ENCODE peak calls at places on chromosomes 3 and 15, in six cellular contexts. Y is suprapubic skin; O is caudate nucleus; T is ELR; Q is stimulated activated CD8-positive, alpha-beta memory T cell treated with anti-CD3 and anti-CD28 coated beads, Interleukin-12 subunit alpha, Interleukin-12 subunit beta, amount 100 ng/mL, for 4 hours; I is H9. P is an unnamed sample.

GRCh38 chr3:150545419-150546225 is 674 bp downstream of the SERP1 start:
- DNase-seq in Y (no peak), O (peak; percentile 27), T (peak; percentile 22), Q (no peak), I (no peak), P (no peak)

GRCh38 chr3:101189786-101190185 is 130.6 kb downstream of the IMPG2 start:
- DNase-seq in Y (no peak), O (no peak), T (peak; percentile 71), Q (no peak), I (no peak), P (no peak)

GRCh38 chr15:47718474-47719440 is 1.5 kb downstream of the SEMA6D start:
- DNase-seq in Y (no peak), O (peak; percentile 48), T (peak; percentile 52), Q (no peak), I (no peak), P (no peak)

GRCh38 chr15:41949400-41950126 is 22.8 kb downstream of the EHD4 start:
- DNase-seq in Y (peak; percentile 43), O (no peak), T (no peak), Q (no peak), I (no peak), P (no peak)

GRCh38 chr3:52331906-52332305 is 15.8 kb downstream of the DNAH1 start:
- DNase-seq in Y (no peak), O (no peak), T (no peak), Q (no peak), I (no peak), P (no peak)

GRCh38 chr3:56130036-56130435 is 338.2 kb downstream of the ERC2 start:
- DNase-seq in Y (no peak), O (no peak), T (no peak), Q (no peak), I (no peak), P (no peak)

GRCh38 chr3:117811797-117812196 is 1102.2 kb downstream of the TUSC7 start:
- DNase-seq in Y (no peak), O (no peak), T (no peak), Q (no peak), I (no peak), P (no peak)

GRCh38 chr15:41066516-41066915 is 49.6 kb downstream of the INO80 start:
- DNase-seq in Y (no peak), O (no peak), T (no peak), Q (no peak), I (no peak), P (no peak)

GRCh38 chr3:69178100-69178499 is 55.7 kb upstream of the LMOD3 start:
- DNase-seq in Y (no peak), O (no peak), T (no peak), Q (no peak), I (no peak), P (no peak)

GRCh38 chr15:76994001-76994400 is 925 bp upstream of the PSTPIP1 start:
- DNase-seq in Y (peak; percentile 60), O (no peak), T (peak; percentile 16), Q (no peak), I (no peak), P (no peak)

GRCh38 chr3:75906555-75907112 is 121.3 kb upstream of the ZNF717 start:
- DNase-seq in Y (no peak), O (peak; percentile 4), T (peak; percentile 73), Q (no peak), I (peak; percentile 88), P (peak; percentile 52)

GRCh38 chr3:87173776-87174175 is 53.3 kb upstream of the CHMP2B start:
- DNase-seq in Y (no peak), O (no peak), T (no peak), Q (no peak), I (no peak), P (no peak)

GRCh38 chr3:98594630-98594961 is 1.2 kb upstream of the CPOX start:
- DNase-seq in Y (no peak), O (no peak), T (no peak), Q (no peak), I (no peak), P (no peak)